ENCODE peak calls at places on chromosome 17, in four cellular contexts. B, S, Y and D are unnamed samples.
A peak's percentile ranks its signal among the peaks of the same experiment; 100 is the strongest.

GRCh38 chr17:65389956-65390355 is 171.5 kb downstream of the AXIN2 start:
- DNase-seq in B (no peak), S (no peak), Y (no peak), D (no peak)

GRCh38 chr17:55421179-55421934 is at the start of gene MMD:
- DNase-seq in B (peak; percentile 81), S (no peak), Y (peak; percentile 67), D (no peak)

GRCh38 chr17:76200354-76200753 is 39.9 kb downstream of the RNF157 start:
- DNase-seq in B (no peak), S (no peak), Y (no peak), D (no peak)

GRCh38 chr17:68182940-68183551 is 64.8 kb upstream of the AMZ2 start:
- DNase-seq in B (no peak), S (no peak), Y (peak; percentile 44), D (no peak)

GRCh38 chr17:28416703-28417311 is 10.8 kb upstream of the SLC46A1 start:
- DNase-seq in B (peak; percentile 73), S (peak; percentile 72), Y (peak; percentile 68), D (peak; percentile 69)

GRCh38 chr17:54269886-54270285 is 447.2 kb downstream of the KIF2B start:
- DNase-seq in B (no peak), S (no peak), Y (no peak), D (no peak)

GRCh38 chr17:64001763-64002529 is 3.8 kb downstream of the PRR29 start:
- DNase-seq in B (no peak), S (peak; percentile 45), Y (no peak), D (no peak)

GRCh38 chr17:73271078-73271477 is 9.4 kb upstream of the CPSF4L start:
- DNase-seq in B (no peak), S (no peak), Y (peak; percentile 50), D (no peak)

GRCh38 chr17:42518755-42519545 is 17.1 kb upstream of the NAGLU start:
- DNase-seq in B (no peak), S (peak; percentile 60), Y (peak; percentile 91), D (peak; percentile 95)

GRCh38 chr17:48735057-48735341 is 6.4 kb upstream of the HOXB13 start:
- DNase-seq in B (no peak), S (no peak), Y (no peak), D (no peak)

GRCh38 chr17:17140590-17140980 is 65.5 kb downstream of the PLD6 start:
- DNase-seq in B (peak; percentile 70), S (peak; percentile 59), Y (no peak), D (no peak)

GRCh38 chr17:62657664-62658063 is 30.2 kb downstream of the MRC2 start:
- DNase-seq in B (no peak), S (no peak), Y (no peak), D (no peak)

GRCh38 chr17:71666047-71666446 is 454.8 kb upstream of the SOX9 start:
- DNase-seq in B (no peak), S (no peak), Y (no peak), D (no peak)

GRCh38 chr17:76138234-76138895 is 2.7 kb downstream of the FOXJ1 start:
- DNase-seq in B (peak; percentile 66), S (no peak), Y (no peak), D (no peak)

GRCh38 chr17:17990282-17990681 is 17.6 kb downstream of the DRC3 start:
- DNase-seq in B (no peak), S (peak; percentile 42), Y (no peak), D (no peak)

GRCh38 chr17:72588961-72589360 is 468.1 kb downstream of the SOX9 start:
- DNase-seq in B (peak; percentile 82), S (no peak), Y (peak; percentile 83), D (no peak)

DNA sequence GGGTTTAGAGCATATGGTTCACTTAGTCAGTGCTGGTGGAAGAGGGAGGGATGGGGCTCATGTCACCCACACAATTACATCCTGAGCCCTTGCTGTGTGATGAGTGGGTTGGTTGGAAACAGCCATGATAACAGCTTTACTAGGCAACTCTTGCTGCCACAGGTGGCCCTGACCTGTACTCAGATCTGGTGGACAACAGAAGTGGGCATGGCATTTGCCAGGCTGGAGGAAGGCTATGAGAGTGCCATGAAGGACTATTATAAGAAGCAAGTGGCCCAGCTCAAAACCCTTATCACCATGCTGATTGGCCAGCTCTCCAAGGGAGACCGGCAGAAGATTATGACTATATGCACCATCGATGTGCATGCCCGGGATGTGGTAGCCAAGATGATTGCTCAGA is 105.8 kb downstream of the DNAH9 start:
- DNase-seq in B (no peak), S (no peak), Y (no peak), D (no peak)
- TF ChIP-seq POLR2A in B (no peak), S (no peak), Y (no peak), D (no peak)

DNA sequence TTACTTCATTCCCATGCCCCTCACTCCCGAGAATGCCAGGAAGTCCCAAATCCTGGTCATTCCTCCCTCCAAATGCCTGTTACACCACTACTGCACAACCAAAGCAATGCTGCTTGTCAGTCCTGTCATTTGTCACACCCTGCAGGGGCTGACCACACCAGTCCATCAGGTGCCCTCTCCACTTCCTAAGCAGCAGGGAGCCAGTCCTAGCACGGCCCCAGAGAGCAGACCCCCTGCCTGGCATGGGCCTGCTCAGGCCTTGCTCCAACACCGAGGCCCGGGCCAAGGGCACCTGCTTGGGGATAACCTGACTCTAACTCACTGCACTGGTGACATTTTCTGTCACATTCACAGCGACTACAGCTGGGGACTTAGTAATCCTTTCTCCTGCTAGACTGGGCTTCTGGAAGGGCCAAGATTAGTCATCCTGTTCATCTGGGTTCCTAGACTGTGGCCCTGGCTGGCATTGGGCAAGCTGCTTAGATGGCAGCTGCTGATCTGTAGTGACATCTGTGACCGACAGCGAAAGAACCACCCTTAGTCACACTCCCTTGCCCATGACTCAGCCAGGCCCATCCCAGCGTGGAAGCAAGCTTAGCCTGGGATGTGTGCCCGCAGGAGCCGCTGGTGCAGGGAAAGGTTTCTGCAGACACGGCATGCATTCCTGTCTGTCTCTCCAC is 5.4 kb downstream of the ALYREF start:
- DNase-seq in B (no peak), S (peak; percentile 94), Y (no peak), D (peak; percentile 67)
- TF ChIP-seq POLR2A in B (no peak), S (no peak), Y (no peak), D (peak; percentile 24)

GRCh38 chr17:61635913-61636432 is 45.0 kb upstream of the NACA2 start:
- DNase-seq in B (no peak), S (peak; percentile 34), Y (peak; percentile 45), D (peak; percentile 80)

GRCh38 chr17:61631800-61632199 is 40.8 kb upstream of the NACA2 start:
- DNase-seq in B (no peak), S (no peak), Y (no peak), D (no peak)

GRCh38 chr17:61634942-61635538 is 44.0 kb upstream of the NACA2 start:
- DNase-seq in B (no peak), S (no peak), Y (no peak), D (no peak)

GRCh38 chr17:61632826-61633225 is 41.8 kb upstream of the NACA2 start:
- DNase-seq in B (no peak), S (no peak), Y (no peak), D (no peak)

DNA sequence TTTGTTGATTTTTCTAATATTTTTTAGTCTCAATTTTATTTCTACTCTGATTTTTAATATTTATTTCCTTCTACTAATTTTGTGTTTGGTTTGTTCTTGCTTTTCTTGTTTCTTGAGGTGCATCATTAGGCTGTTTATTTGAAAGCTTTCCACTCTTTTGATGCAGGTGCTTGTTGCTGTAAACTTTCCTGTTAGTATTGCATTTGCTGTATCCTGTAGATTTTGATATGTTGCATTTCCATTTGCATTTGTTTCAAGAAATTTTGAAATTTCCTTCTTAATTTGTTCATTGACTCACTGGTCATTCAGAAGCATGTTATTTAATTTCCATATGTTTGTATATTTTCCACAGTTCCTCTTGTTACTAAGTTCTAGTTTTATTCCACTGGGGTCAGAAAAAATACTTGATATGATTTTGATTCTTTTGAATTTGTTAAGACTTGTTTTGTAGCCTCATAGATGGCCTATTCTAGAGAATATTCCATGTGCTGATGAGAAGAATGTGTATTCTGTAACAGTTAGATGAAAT is 43.1 kb upstream of the NACA2 start:
- DNase-seq in B (no peak), S (no peak), Y (no peak), D (no peak)
- TF ChIP-seq POLR2A in B (no peak), S (no peak), Y (no peak), D (no peak)

GRCh38 chr17:74432484-74433391 is 850 bp downstream of the GPRC5C start:
- DNase-seq in B (no peak), S (no peak), Y (no peak), D (no peak)
- TF ChIP-seq POLR2A in B (no peak), S (no peak), Y (no peak), D (no peak)

DNA sequence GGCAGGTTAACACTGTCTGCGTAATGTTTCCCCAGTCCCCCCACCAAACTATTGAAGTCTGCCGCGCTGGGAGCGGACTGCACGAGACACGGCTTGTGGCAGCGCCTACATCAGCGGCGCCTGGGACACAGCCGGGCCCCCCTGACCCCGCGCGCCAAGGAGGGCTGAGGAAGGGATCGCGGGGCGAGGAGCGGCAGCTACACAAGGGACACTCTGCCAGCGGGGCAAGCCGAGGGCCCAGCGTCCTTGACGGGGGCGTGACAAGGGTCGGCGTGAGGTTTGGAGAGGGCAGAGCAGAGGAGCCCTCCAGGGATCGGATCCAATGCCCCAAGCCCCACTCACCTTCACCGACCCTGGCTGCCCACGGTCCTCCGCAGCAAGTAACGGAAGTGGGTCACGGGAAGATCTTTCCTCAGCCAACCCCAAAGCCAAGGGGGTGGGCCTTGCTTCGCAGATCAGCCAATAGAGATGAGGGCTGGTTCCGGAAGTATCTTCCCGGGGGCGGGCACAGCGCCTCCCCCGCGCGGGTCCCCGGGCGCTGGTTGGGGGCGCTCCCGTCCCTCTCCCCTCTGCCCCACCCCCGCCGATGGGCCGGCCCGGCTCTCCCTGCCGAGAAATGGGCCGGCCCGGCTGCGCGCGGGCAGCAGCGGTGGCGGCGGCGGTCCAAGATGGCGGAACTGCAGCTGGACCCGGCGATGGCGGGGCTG is at the start of the genes ATP5PD and KCTD2:
- DNase-seq in B (peak; percentile 99), S (peak; percentile 98), Y (peak; percentile 97), D (peak; percentile 96)
- TF ChIP-seq POLR2A in B (peak; percentile 90), S (peak; percentile 79), Y (peak; percentile 97), D (peak; percentile 91)

DNA sequence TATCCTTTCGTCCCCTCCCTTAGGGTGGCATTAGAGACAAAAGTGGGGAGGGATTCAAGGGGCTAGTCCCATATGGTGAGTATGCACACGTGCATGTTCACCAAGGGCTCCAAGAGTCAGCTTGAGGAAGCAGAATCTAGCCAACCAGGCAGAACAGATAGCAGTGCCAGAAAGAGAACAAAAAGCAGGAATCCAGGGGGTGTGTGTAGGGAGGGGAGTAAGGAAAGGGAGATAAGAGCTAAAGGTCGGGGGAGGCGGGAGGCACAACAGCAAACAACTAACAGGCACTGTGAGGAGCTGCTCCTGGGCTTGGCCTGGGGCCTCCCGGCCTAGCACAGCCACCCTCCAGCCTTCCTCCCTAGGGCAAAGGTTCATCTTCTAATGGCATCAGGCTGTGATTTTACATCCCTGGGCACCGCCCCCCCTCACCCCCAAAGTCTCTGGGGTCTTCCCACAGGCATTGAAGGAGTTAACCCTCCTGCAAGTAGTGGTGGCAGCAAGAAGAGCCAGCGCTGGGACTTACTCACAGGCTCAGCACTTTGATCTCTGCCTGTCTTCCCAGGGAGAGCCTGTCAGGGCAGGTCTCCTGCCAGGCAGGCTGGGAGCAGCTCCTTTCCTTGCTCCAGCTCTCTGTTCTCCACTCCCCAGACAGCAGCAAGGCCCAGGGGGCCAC is 12.4 kb upstream of the SUPT4H1 start:
- DNase-seq in B (no peak), S (peak; percentile 76), Y (peak; percentile 65), D (no peak)
- TF ChIP-seq POLR2A in B (no peak), S (no peak), Y (no peak), D (no peak)

DNA sequence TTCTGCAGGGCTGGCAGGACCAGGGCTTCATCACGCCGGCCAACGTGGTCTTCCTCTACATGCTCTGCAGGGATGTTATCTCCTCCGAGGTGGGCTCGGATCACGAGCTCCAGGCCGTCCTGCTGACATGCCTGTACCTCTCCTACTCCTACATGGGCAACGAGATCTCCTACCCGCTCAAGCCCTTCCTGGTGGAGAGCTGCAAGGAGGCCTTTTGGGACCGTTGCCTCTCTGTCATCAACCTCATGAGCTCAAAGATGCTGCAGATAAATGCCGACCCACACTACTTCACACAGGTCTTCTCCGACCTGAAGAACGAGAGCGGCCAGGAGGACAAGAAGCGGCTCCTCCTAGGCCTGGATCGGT is 1.4 kb downstream of the CDK5R1 start:
- DNase-seq in B (no peak), S (no peak), Y (no peak), D (no peak)
- TF ChIP-seq POLR2A in B (no peak), S (no peak), Y (no peak), D (no peak)